ENCODE peak calls at places on chromosomes 6 and 20, in five cellular contexts. Q, G, Z, A and P are unnamed samples.

GRCh38 chr20:29319725-29320124 is 1937.7 kb upstream of the DEFB115 start:
- DNase-seq in Q (no peak), G (no peak), Z (no peak), A (no peak), P (no peak)

GRCh38 chr20:63690898-63691710 is 5.3 kb upstream of the TNFRSF6B start:
- DNase-seq in Q (no peak), G (no peak), Z (no peak), A (no peak), P (peak; percentile 44)

GRCh38 chr6:120498711-120499110 is 835.6 kb downstream of the TBC1D32 start:
- DNase-seq in Q (no peak), G (no peak), Z (no peak), A (no peak), P (no peak)

GRCh38 chr6:54718541-54719023 is 128.0 kb upstream of the FAM83B start:
- DNase-seq in Q (no peak), G (no peak), Z (peak; percentile 19), A (no peak), P (no peak)

GRCh38 chr6:501891-502601 is 110.5 kb downstream of the IRF4 start:
- DNase-seq in Q (no peak), G (no peak), Z (no peak), A (peak; percentile 45), P (no peak)

GRCh38 chr6:150443621-150444020 is 74.8 kb downstream of the IYD start:
- DNase-seq in Q (no peak), G (no peak), Z (no peak), A (no peak), P (no peak)

GRCh38 chr20:41004561-41005360 is 23.9 kb upstream of the TOP1 start:
- DNase-seq in Q (no peak), G (no peak), Z (no peak), A (no peak), P (peak; percentile 96)

GRCh38 chr6:55617272-55617671 is 38.3 kb upstream of the HMGCLL1 start:
- DNase-seq in Q (peak; percentile 76), G (no peak), Z (no peak), A (peak; percentile 43), P (peak; percentile 64)

GRCh38 chr20:24785141-24785924 is 163.7 kb upstream of the CST7 start:
- DNase-seq in Q (no peak), G (no peak), Z (no peak), A (no peak), P (no peak)

GRCh38 chr6:109962271-109962670 is 15.8 kb upstream of the GPR6 start:
- DNase-seq in Q (no peak), G (no peak), Z (no peak), A (no peak), P (no peak)

GRCh38 chr6:167855825-167856425 is 29.2 kb downstream of the AFDN start:
- DNase-seq in Q (no peak), G (no peak), Z (no peak), A (peak; percentile 88), P (peak; percentile 62)

GRCh38 chr20:36830791-36831691 is 44.9 kb upstream of the TLDC2 start:
- DNase-seq in Q (no peak), G (peak; percentile 61), Z (no peak), A (no peak), P (no peak)

GRCh38 chr20:5074050-5074674 is 45.6 kb downstream of the PCNA start:
- DNase-seq in Q (no peak), G (no peak), Z (no peak), A (no peak), P (no peak)

GRCh38 chr6:105282801-105283585 is 103.2 kb upstream of the POPDC3 start:
- DNase-seq in Q (no peak), G (no peak), Z (no peak), A (no peak), P (no peak)

DNA sequence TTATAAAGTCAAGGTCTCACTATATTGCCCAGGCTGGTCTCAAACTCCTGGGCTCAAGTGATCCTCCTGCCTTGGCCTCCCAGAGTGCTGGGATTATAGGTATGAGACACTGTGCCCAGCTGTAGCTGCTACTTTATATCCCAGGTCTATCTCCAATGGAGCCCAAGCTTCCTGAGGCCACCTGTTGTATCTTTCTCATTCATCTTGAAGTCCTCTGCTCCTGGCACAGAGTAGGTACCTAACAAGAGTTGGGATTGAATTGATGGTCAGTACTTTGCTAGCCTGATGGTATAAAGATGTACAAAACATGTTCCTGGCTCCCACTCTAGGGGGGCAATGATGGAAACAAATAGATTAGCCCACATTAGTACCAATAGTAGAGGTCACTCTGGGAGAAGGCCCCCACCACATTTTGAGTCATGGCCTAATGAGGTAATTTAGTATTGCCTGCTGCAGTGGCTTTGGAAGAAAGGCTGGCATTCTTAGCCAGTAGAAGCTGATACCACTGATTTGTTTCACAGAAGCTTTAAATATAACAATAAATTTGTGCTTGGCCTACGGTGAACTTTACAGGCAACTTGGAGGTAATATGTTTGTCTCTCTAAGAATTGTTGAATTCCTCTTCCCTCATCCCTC is 5.4 kb downstream of the PTPN1 start:
- DNase-seq in Q (no peak), G (no peak), Z (no peak), A (no peak), P (no peak)
- H3K4me1 ChIP-seq in Q (peaks cover 2% of the 10 kb centered on the region), G (peaks cover 12% of the 10 kb centered on the region), Z (peaks cover 16% of the 10 kb centered on the region), A (peaks cover 88% of the 10 kb centered on the region), P (peaks cover 30% of the 10 kb centered on the region)

GRCh38 chr6:40807484-40807883 is 220.3 kb upstream of the LRFN2 start:
- DNase-seq in Q (peak; percentile 19), G (no peak), Z (no peak), A (no peak), P (no peak)
- H3K4me1 ChIP-seq in Q (no peaks in the 10 kb centered on the region), G (no peaks in the 10 kb centered on the region), Z (no peaks in the 10 kb centered on the region), A (no peaks in the 10 kb centered on the region), P (no peaks in the 10 kb centered on the region)

GRCh38 chr6:43491750-43492661 is 14.6 kb downstream of the TJAP1 start:
- DNase-seq in Q (no peak), G (peak; percentile 77), Z (peak; percentile 84), A (peak; percentile 22), P (peak; percentile 89)
- H3K4me1 ChIP-seq in Q (no peaks in the 10 kb centered on the region), G (peaks cover 24% of the 10 kb centered on the region), Z (peaks cover 29% of the 10 kb centered on the region), A (peaks cover 22% of the 10 kb centered on the region), P (peaks cover 46% of the 10 kb centered on the region)

GRCh38 chr20:53764416-53764800 is 170.8 kb upstream of the ZNF217 start:
- DNase-seq in Q (no peak), G (no peak), Z (no peak), A (no peak), P (no peak)
- H3K4me1 ChIP-seq in Q (peaks cover 18% of the 10 kb centered on the region), G (no peaks in the 10 kb centered on the region), Z (peaks cover 5% of the 10 kb centered on the region), A (peaks cover 34% of the 10 kb centered on the region), P (peaks cover 12% of the 10 kb centered on the region)

GRCh38 chr20:57713505-57713903 is 3.7 kb upstream of the PMEPA1 start:
- DNase-seq in Q (no peak), G (no peak), Z (no peak), A (no peak), P (no peak)
- H3K4me1 ChIP-seq in Q (peaks cover 16% of the 10 kb centered on the region), G (peaks cover 4% of the 10 kb centered on the region), Z (peaks cover 3% of the 10 kb centered on the region), A (peaks cover 49% of the 10 kb centered on the region), P (peaks cover 26% of the 10 kb centered on the region)

DNA sequence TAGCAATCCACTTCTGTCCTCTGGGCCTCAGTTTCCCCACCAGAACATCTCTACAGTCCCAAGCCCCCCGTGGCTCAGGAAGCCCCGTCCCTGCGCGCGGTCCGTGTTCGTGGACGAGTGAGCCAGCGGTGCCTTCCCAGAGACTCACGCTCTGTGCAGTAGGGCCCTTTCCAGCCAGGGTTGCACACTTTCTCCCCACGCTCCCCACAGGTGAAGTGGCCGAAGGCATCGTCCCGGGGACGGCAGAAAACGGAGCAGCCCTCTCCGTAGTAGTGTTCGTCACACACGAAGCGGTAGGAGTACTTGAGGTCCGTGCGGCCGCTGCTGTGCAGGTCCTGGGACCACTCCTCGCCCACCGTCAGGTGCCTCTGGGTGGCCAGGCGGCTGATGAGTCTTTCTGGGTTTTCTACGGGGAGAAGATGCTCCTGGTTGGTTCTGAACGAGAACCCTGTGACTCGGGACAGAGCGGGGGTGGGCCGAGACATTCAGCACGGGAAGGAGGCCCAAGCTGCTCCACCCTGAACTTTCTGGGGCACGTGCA is 2.7 kb downstream of the DLL1 start:
- DNase-seq in Q (peak; percentile 59), G (no peak), Z (no peak), A (no peak), P (no peak)
- H3K4me1 ChIP-seq in Q (peaks cover 16% of the 10 kb centered on the region), G (peaks cover 23% of the 10 kb centered on the region), Z (no peaks in the 10 kb centered on the region), A (peaks cover 25% of the 10 kb centered on the region), P (peaks cover 17% of the 10 kb centered on the region)

DNA sequence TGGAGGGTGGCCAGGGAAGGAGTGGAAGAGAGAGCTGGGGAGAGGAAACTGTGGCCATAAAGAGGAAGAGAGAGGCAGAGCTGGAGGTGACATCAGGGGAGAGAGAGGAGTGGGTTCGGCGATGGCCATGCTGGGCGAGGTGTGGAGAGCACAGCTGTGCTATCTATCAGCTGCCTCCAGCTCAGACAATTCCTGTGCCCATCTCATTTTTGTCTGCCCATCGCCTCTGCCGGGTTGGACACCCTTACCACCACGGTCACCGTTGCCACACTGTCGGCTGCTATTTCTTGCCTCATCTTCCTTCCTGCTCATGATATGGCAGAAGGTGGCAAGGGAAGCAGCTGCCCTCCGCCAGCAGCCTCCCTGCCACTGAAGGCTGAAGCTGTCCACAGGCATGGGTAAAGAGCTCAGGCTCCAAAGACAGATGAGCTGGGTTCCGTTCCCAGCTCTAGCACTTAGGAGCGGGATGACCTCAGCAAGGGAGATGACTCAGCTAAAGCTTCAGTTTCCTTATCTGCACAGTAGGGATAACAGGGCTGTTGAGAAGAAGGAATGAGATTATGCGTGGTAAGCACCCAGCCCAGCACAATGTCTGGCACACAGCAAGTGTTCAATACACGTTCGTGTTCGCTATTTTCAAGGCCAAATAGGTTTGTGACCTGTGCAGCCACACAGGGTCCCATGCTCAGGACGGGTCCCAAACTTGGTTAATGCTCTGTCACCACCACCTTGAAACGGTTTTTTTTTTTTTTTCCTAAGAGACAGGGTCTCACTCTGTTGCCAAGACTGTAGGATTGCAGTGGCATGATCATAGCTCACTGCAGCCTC is 21.9 kb upstream of the TAF8 start:
- DNase-seq in Q (peak; percentile 81), G (no peak), Z (no peak), A (peak; percentile 30), P (peak; percentile 88)
- H3K4me1 ChIP-seq in Q (peaks cover 10% of the 10 kb centered on the region), G (peaks cover 17% of the 10 kb centered on the region), Z (no peaks in the 10 kb centered on the region), A (peaks cover 7% of the 10 kb centered on the region), P (peaks cover 47% of the 10 kb centered on the region)

GRCh38 chr6:1608222-1608975 is 1.3 kb upstream of the FOXC1 start:
- DNase-seq in Q (peak; percentile 75), G (no peak), Z (no peak), A (no peak), P (no peak)
- H3K4me1 ChIP-seq in Q (peaks cover 7% of the 10 kb centered on the region), G (peaks cover 10% of the 10 kb centered on the region), Z (peaks cover 3% of the 10 kb centered on the region), A (peaks cover 22% of the 10 kb centered on the region), P (no peaks in the 10 kb centered on the region)